ENCODE peak calls at places on chromosomes 5 and 9, in four cellular contexts. G, Z, M and J are unnamed samples.

GRCh38 chr5:149596712-149597111 is 15.4 kb downstream of the ARHGEF37 start:
- DNase-seq in G (no peak), Z (no peak), M (no peak), J (no peak)

GRCh38 chr9:134546231-134546731 is 95.3 kb upstream of the COL5A1 start:
- DNase-seq in G (no peak), Z (no peak), M (peak), J (no peak)

GRCh38 chr5:44388504-44389409 is 463 bp downstream of the FGF10 start:
- DNase-seq in G (peak), Z (peak), M (peak), J (peak)

GRCh38 chr9:77752566-77752965 is 104.4 kb upstream of the GNA14 start:
- DNase-seq in G (no peak), Z (no peak), M (no peak), J (no peak)

GRCh38 chr5:175013251-175013650 is 288.9 kb downstream of the MSX2 start:
- DNase-seq in G (no peak), Z (no peak), M (no peak), J (no peak)

GRCh38 chr5:160802567-160802966 is 49.4 kb downstream of the ATP10B start:
- DNase-seq in G (no peak), Z (no peak), M (no peak), J (no peak)

GRCh38 chr5:59458966-59459729 is 434.4 kb downstream of the PDE4D start:
- DNase-seq in G (no peak), Z (no peak), M (no peak), J (no peak)

GRCh38 chr5:5014836-5015235 is 125.3 kb upstream of the ADAMTS16 start:
- DNase-seq in G (no peak), Z (no peak), M (no peak), J (no peak)

GRCh38 chr9:133387680-133388079 is 11.5 kb downstream of the STKLD1 start:
- DNase-seq in G (no peak), Z (no peak), M (no peak), J (no peak)

GRCh38 chr9:77127071-77127470 is 50.3 kb upstream of the VPS13A start:
- DNase-seq in G (no peak), Z (no peak), M (no peak), J (no peak)

GRCh38 chr5:180395540-180396274 is 42.6 kb upstream of the GFPT2 start:
- DNase-seq in G (no peak), Z (no peak), M (no peak), J (no peak)

GRCh38 chr5:173962436-173962835 is 26.5 kb upstream of the C5orf47 start:
- DNase-seq in G (no peak), Z (no peak), M (no peak), J (no peak)

GRCh38 chr5:178465228-178465860 is 124.8 kb downstream of the COL23A1 start:
- DNase-seq in G (no peak), Z (peak), M (no peak), J (no peak)

GRCh38 chr5:170246471-170246870 is 13.7 kb downstream of the C5orf58 start:
- DNase-seq in G (no peak), Z (no peak), M (no peak), J (no peak)

GRCh38 chr5:122972877-122973276 is 63.6 kb downstream of the PPIC start:
- DNase-seq in G (no peak), Z (no peak), M (no peak), J (no peak)

GRCh38 chr9:112013261-112013660 is 116.6 kb downstream of the UGCG start:
- DNase-seq in G (no peak), Z (no peak), M (no peak), J (no peak)

GRCh38 chr5:166672431-166672830 is 1619.0 kb upstream of the WWC1 start:
- DNase-seq in G (no peak), Z (no peak), M (no peak), J (no peak)

GRCh38 chr5:94540856-94541494 is 77.4 kb downstream of the KIAA0825 start:
- DNase-seq in G (no peak), Z (no peak), M (no peak), J (no peak)

GRCh38 chr5:179250561-179251225 is 94.6 kb downstream of the ADAMTS2 start:
- DNase-seq in G (peak), Z (peak), M (peak), J (no peak)

GRCh38 chr5:108216890-108217289 is 165.0 kb downstream of the FBXL17 start:
- DNase-seq in G (no peak), Z (no peak), M (no peak), J (no peak)

GRCh38 chr5:169602535-169602934 is 19.0 kb downstream of the SPDL1 start:
- DNase-seq in G (no peak), Z (no peak), M (no peak), J (no peak)

GRCh38 chr5:132394681-132395259 is 25.3 kb downstream of the SLC22A5 start:
- DNase-seq in G (no peak), Z (no peak), M (no peak), J (no peak)
- TF ChIP-seq CTCF in G (no peak), Z (no peak), M (no peak), J (no peak)

DNA sequence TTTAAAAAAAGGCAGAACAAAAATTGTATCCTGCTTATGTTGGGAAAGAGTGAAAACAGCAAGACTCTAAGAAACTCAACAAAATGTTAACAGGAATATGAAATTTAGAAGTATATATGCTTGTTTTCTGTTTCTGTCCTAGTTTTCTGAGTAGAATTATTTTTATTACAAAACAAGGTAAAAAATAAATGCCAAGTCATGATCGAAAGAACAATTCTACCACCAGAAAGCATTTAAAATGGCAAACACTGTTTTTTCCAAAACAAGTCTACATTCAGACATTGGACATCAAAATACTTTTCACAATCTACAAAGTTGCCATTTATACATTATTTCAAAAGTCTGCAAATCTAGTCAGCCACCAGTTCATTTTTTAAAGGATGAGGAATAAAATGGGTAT is 102.6 kb downstream of the TLE1 start:
- DNase-seq in G (no peak), Z (no peak), M (no peak), J (no peak)
- H3K4me3 ChIP-seq in G (no peak), Z (no peak), M (no peak), J (no peak)

GRCh38 chr9:5008206-5008605 is 23.1 kb downstream of the JAK2 start:
- DNase-seq in G (no peak), Z (no peak), M (no peak), J (no peak)

GRCh38 chr9:5015934-5016333 is 30.9 kb downstream of the JAK2 start:
- DNase-seq in G (no peak), Z (no peak), M (no peak), J (no peak)

DNA sequence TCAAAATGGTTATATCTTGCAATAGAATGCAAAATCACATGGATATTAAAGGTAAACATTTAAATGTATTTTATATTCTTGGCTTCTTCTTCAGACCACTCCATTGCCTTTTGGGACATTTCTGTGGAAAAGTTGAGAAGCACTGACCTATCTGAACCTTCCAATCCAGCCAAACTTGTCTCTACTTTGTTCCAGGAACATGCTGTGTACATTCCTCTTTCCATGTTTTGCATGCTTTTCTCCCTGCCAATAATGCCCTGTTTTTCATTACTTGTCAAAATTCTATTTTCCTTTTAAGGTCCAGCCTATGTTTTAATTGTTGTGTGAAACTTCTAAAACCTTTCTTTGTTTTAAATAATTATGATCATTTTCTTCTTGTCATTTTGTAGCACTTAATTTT is 28.3 kb downstream of the JAK2 start:
- DNase-seq in G (no peak), Z (no peak), M (no peak), J (no peak)
- TF ChIP-seq EP300 in G (no peak), Z (no peak), M (peak), J (peak)

GRCh38 chr5:162243651-162244050 is 176.1 kb downstream of the GABRG2 start:
- DNase-seq in G (no peak), Z (no peak), M (no peak), J (no peak)

GRCh38 chr5:162248107-162248713 is 180.6 kb downstream of the GABRG2 start:
- DNase-seq in G (no peak), Z (no peak), M (no peak), J (no peak)
- TF ChIP-seq CTCF in G (no peak), Z (no peak), M (no peak), J (no peak)

GRCh38 chr5:18397393-18397792 is 763.1 kb downstream of the TAF11L14 start:
- DNase-seq in G (no peak), Z (no peak), M (no peak), J (no peak)

GRCh38 chr5:18393546-18393945 is 759.3 kb downstream of the TAF11L14 start:
- DNase-seq in G (no peak), Z (no peak), M (no peak), J (no peak)

GRCh38 chr5:18394154-18394804 is 760.0 kb downstream of the TAF11L14 start:
- DNase-seq in G (no peak), Z (no peak), M (no peak), J (peak)

DNA sequence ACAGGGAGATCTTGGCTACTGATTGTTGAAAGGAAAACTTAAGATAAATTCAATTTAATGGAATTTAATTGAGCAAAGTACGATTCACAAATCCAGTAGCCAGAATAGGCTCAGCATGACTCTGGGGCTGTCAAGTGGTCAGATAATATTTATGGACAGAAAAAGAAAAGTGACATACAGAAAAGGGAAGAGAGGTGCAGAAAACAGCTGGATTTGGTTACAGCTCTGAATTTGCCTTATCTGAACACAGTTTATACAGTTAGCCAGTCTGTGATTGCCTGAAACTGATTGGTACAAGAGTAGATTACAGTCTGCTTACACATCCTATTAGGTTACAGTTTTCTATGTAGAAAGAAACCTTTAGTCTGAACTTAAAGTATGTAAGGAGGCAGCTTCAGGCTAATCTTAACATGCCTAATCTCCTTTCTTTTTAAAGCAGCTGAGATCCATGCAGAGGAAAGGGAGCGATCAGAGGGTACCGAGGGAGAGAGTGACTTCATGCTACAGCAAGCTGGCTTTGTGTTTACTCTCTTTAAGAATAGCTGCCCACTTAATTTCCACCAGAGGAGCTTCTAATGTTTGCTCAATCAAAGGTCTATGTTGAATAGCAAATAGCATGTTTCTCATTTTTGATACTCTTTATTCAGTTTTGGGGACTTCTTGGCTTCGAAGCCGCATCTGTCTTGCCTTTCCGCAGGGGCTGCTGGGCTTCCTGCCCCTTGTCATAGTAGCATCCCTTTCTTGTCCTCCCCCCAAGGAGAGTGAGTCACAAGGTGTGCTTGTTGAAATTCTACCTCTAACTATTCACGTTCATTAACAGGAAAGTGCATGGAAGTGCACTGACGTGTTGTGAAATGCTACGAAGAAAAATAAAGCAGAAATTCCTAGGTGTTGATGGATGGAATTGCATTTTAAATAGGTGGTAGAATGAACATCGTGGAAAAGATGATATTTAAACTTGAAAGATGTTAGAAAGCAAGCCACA is 761.2 kb downstream of the TAF11L14 start:
- DNase-seq in G (no peak), Z (no peak), M (no peak), J (no peak)
- H3K4me3 ChIP-seq in G (no peak), Z (no peak), M (no peak), J (no peak)